ENCODE peak calls at places on chromosomes 4 and X, in seven cellular contexts. Q, Z, W, P, L, A and B are unnamed samples.
A peak's percentile ranks its signal among the peaks of the same experiment; 100 is the strongest.

GRCh38 chrX:47297874-47298273 is 65.1 kb downstream of the USP11 start:
- DNase-seq in Q (no peak), Z (no peak), W (peak; percentile 20), P (no peak), L (no peak), A (no peak), B (peak; percentile 89)

GRCh38 chr4:67593741-67594175 is 35.2 kb downstream of the STAP1 start:
- DNase-seq in Q (peak; percentile 11), Z (peak; percentile 25), W (peak; percentile 56), P (no peak), L (no peak), A (no peak), B (peak; percentile 39)

GRCh38 chr4:188372856-188373255 is 233.6 kb downstream of the TRIML1 start:
- DNase-seq in Q (no peak), Z (peak; percentile 47), W (peak; percentile 79), P (no peak), L (no peak), A (peak; percentile 2), B (no peak)

GRCh38 chrX:47649781-47650163 is 591 bp downstream of the ELK1 start:
- DNase-seq in Q (no peak), Z (no peak), W (no peak), P (no peak), L (no peak), A (no peak), B (no peak)

GRCh38 chr4:105709081-105709450 is 482 bp downstream of the GSTCD start:
- DNase-seq in Q (no peak), Z (no peak), W (peak; percentile 27), P (no peak), L (no peak), A (peak; percentile 3), B (peak; percentile 45)

GRCh38 chrX:40157228-40158035 is 59.7 kb upstream of the BCOR start:
- DNase-seq in Q (no peak), Z (no peak), W (no peak), P (no peak), L (no peak), A (no peak), B (no peak)

GRCh38 chrX:153794897-153795816 is 689 bp downstream of the SSR4 start:
- DNase-seq in Q (no peak), Z (no peak), W (peak; percentile 12), P (no peak), L (no peak), A (no peak), B (peak; percentile 11)

GRCh38 chr4:159341486-159341885 is 238.6 kb downstream of the RAPGEF2 start:
- DNase-seq in Q (no peak), Z (peak; percentile 72), W (peak; percentile 60), P (no peak), L (no peak), A (no peak), B (peak; percentile 52)

GRCh38 chr4:20512053-20512810 is 188.0 kb upstream of the PACRGL start:
- DNase-seq in Q (no peak), Z (no peak), W (peak; percentile 9), P (no peak), L (no peak), A (no peak), B (peak; percentile 49)

GRCh38 chr4:76203541-76203940 is 10.1 kb downstream of the SCARB2 start:
- DNase-seq in Q (no peak), Z (no peak), W (no peak), P (no peak), L (no peak), A (no peak), B (no peak)

GRCh38 chr4:76204936-76205335 is 8.7 kb downstream of the SCARB2 start:
- DNase-seq in Q (no peak), Z (no peak), W (no peak), P (no peak), L (no peak), A (no peak), B (no peak)

GRCh38 chr4:76209876-76210275 is 3.7 kb downstream of the SCARB2 start:
- DNase-seq in Q (no peak), Z (no peak), W (no peak), P (no peak), L (no peak), A (no peak), B (no peak)

GRCh38 chr4:76208005-76208765 is 5.4 kb downstream of the SCARB2 start:
- DNase-seq in Q (peak; percentile 92), Z (peak; percentile 94), W (peak; percentile 94), P (peak; percentile 73), L (no peak), A (no peak), B (peak; percentile 90)

DNA sequence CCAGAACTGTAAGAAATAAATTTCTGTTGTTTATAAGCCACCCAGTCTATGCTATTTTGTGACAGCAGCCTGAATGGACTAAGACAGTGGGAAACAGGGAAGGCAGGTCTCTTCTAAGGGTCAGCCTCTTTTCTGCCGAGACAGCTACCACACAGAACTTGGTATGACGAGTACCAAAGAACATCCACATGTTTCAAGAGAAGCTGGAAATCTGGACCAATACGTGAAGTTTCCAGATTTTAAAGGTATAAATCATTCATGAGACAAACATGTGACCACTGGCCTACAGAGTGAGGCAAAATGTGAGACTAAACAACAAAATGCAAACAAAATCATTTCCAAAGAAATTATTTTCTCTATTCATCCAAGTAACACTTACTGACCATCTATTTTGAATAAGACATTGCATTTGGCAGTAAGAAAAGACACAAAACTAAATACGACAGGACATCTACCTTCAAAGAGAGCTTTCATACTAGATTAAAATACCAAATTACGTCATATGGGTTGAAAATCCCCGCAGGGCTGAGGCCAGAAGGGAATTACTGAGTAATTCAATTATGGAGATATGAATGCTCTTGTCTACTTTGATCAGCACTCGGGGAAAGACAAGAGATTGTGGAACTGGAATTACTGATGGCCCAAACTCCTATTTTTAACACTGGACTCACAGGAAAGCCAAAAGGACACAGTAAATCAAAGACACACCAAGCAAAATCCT is 7.2 kb downstream of the SCARB2 start:
- DNase-seq in Q (peak; percentile 38), Z (peak; percentile 58), W (peak; percentile 77), P (no peak), L (no peak), A (no peak), B (no peak)
- H3K4me3 ChIP-seq in Q (no peak overlapping the region), Z (no peak overlapping the region), W (no peak overlapping the region), P (no peak overlapping the region), L (no peak overlapping the region), A (no peak overlapping the region), B (no peak overlapping the region)

GRCh38 chrX:66024570-66024969 is 15.3 kb downstream of the VSIG4 start:
- DNase-seq in Q (no peak), Z (no peak), W (no peak), P (no peak), L (no peak), A (no peak), B (no peak)

GRCh38 chrX:66022742-66023725 is 16.8 kb downstream of the VSIG4 start:
- DNase-seq in Q (no peak), Z (no peak), W (peak; percentile 3), P (no peak), L (no peak), A (no peak), B (no peak)

GRCh38 chrX:66030505-66031317 is 9.2 kb downstream of the VSIG4 start:
- DNase-seq in Q (peak; percentile 1), Z (peak; percentile 7), W (peak; percentile 49), P (no peak), L (no peak), A (no peak), B (peak; percentile 40)

GRCh38 chrX:66023726-66024467 is 16.0 kb downstream of the VSIG4 start:
- DNase-seq in Q (no peak), Z (no peak), W (no peak), P (no peak), L (no peak), A (no peak), B (no peak)

DNA sequence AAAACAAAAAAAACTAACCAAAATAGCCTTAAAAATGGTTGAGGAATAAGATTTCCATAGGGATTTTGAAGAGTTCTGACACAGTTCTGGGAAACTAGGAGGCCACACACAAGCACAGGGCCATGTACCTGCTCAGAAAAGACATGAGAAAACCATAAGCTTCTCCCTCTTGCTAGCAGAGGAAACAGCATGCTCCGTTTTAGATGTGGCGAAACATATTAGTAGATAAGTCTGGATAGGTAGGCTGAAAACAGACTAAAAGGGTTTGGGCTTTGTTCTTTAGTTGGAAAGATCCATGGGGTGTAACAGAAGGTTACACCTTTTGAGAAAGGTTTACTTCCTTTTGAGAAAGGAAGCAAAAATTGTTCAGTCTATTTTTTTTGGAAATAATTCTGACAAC is 10.9 kb downstream of the VSIG4 start:
- DNase-seq in Q (no peak), Z (no peak), W (no peak), P (no peak), L (no peak), A (no peak), B (no peak)
- H3K4me3 ChIP-seq in Q (no peak overlapping the region), Z (no peak overlapping the region), W (no peak overlapping the region), P (no peak overlapping the region), L (no peak overlapping the region), A (no peak overlapping the region), B (no peak overlapping the region)

DNA sequence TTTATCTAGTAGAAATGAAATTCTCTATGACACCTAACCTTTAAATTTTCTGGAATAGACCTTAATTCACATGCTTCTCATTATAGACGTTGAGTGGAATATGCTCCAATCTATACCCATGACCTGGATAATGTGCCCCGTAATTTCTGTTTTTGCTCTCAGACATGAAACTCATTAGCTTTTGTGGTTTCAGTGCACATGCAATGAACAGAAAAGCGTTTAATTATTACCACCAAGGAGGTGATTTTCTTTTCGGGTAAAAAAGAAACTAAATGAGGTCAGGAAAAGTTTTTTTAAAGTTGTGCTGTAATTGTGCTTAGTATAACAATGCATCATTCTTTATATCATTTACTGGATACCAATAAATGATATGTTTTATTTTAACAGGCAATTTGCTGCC is 1703.9 kb upstream of the TENM3 start:
- DNase-seq in Q (no peak), Z (no peak), W (no peak), P (no peak), L (no peak), A (no peak), B (no peak)
- H3K4me3 ChIP-seq in Q (no peak overlapping the region), Z (no peak overlapping the region), W (no peak overlapping the region), P (no peak overlapping the region), L (no peak overlapping the region), A (no peak overlapping the region), B (no peak overlapping the region)

GRCh38 chr4:1200425-1201035 is 28.1 kb upstream of the SPON2 start:
- DNase-seq in Q (peak; percentile 78), Z (peak; percentile 95), W (peak; percentile 88), P (peak; percentile 90), L (peak; percentile 32), A (no peak), B (no peak)

GRCh38 chr4:1204286-1204827 is 32.0 kb upstream of the SPON2 start:
- DNase-seq in Q (no peak), Z (no peak), W (no peak), P (peak; percentile 17), L (peak; percentile 3), A (no peak), B (no peak)

GRCh38 chr4:1201851-1202525 is 29.6 kb upstream of the SPON2 start:
- DNase-seq in Q (peak; percentile 38), Z (peak; percentile 95), W (peak; percentile 91), P (peak; percentile 85), L (peak; percentile 67), A (no peak), B (no peak)

GRCh38 chr4:1204828-1205591 is 32.6 kb upstream of the SPON2 start:
- DNase-seq in Q (no peak), Z (no peak), W (no peak), P (peak; percentile 23), L (peak; percentile 3), A (no peak), B (no peak)

GRCh38 chr4:1202526-1203378 is 30.4 kb upstream of the SPON2 start:
- DNase-seq in Q (no peak), Z (no peak), W (no peak), P (peak; percentile 35), L (peak; percentile 15), A (no peak), B (no peak)
- H3K4me3 ChIP-seq in Q (no peak overlapping the region), Z (no peak overlapping the region), W (no peak overlapping the region), P (no peak overlapping the region), L (no peak overlapping the region), A (no peak overlapping the region), B (no peak overlapping the region)